ENCODE peak calls at places on chromosomes 11 and 22, in four cellular contexts. A is K562, E is ovary, S is left lung. F is an unnamed sample.

GRCh38 chr22:41480397-41480735 is 11.4 kb downstream of the ACO2 start:
- DNase-seq in A (no peak), E (no peak), S (no peak), F (no peak)

GRCh38 chr11:100830295-100830694 is 143.2 kb downstream of the ARHGAP42 start:
- DNase-seq in A (no peak), E (no peak), S (no peak), F (peak; percentile 40)

GRCh38 chr11:64219755-64220154 is 6.2 kb downstream of the TRPT1 start:
- DNase-seq in A (no peak), E (peak; percentile 20), S (no peak), F (no peak)

GRCh38 chr11:45657496-45658260 is 7.7 kb downstream of the CHST1 start:
- DNase-seq in A (no peak), E (no peak), S (no peak), F (no peak)

GRCh38 chr11:10452211-10452767 is 2.8 kb upstream of the AMPD3 start:
- DNase-seq in A (no peak), E (no peak), S (no peak), F (no peak)

GRCh38 chr22:49571326-49571725 is 256.3 kb downstream of the BRD1 start:
- DNase-seq in A (no peak), E (no peak), S (peak; percentile 24), F (no peak)

GRCh38 chr11:119148855-119149370 is at the start of gene ABCG4:
- DNase-seq in A (peak; percentile 75), E (no peak), S (no peak), F (no peak)

GRCh38 chr11:13463779-13464290 is 813 bp upstream of the BTBD10 start:
- DNase-seq in A (no peak), E (no peak), S (no peak), F (no peak)

GRCh38 chr11:101913631-101914030 is 1.2 kb upstream of the CEP126 start:
- DNase-seq in A (no peak), E (no peak), S (no peak), F (no peak)

GRCh38 chr11:65403607-65404121 is 17.2 kb downstream of the FRMD8 start:
- DNase-seq in A (no peak), E (no peak), S (no peak), F (no peak)

GRCh38 chr22:17171016-17171312 is 11.9 kb upstream of the HDHD5 start:
- DNase-seq in A (no peak), E (no peak), S (no peak), F (no peak)

GRCh38 chr11:63243533-63243932 is at the start of gene SLC22A25:
- DNase-seq in A (no peak), E (no peak), S (no peak), F (peak; percentile 16)

GRCh38 chr11:66852466-66853241 is 4.2 kb upstream of the LRFN4 start:
- DNase-seq in A (no peak), E (no peak), S (no peak), F (no peak)

GRCh38 chr11:126308271-126308671 is 4.4 kb downstream of the DCPS start:
- DNase-seq in A (no peak), E (no peak), S (no peak), F (no peak)

GRCh38 chr22:23938328-23939016 is 22.5 kb downstream of the GSTT2B start:
- DNase-seq in A (peak; percentile 58), E (no peak), S (no peak), F (no peak)

GRCh38 chr11:65425105-65425970 is 2.7 kb downstream of the NEAT1 start:
- DNase-seq in A (no peak), E (no peak), S (peak; percentile 63), F (peak; percentile 82)

GRCh38 chr11:118996926-118997626 is 862 bp upstream of the CENATAC start:
- DNase-seq in A (peak; percentile 60), E (peak; percentile 34), S (no peak), F (no peak)

GRCh38 chr11:94183886-94184264 is 55.2 kb downstream of the PANX1 start:
- DNase-seq in A (peak; percentile 61), E (peak; percentile 62), S (peak; percentile 47), F (peak; percentile 63)

GRCh38 chr22:35930933-35931332 is 97.7 kb downstream of the RBFOX2 start:
- DNase-seq in A (peak; percentile 19), E (no peak), S (no peak), F (peak; percentile 68)

DNA sequence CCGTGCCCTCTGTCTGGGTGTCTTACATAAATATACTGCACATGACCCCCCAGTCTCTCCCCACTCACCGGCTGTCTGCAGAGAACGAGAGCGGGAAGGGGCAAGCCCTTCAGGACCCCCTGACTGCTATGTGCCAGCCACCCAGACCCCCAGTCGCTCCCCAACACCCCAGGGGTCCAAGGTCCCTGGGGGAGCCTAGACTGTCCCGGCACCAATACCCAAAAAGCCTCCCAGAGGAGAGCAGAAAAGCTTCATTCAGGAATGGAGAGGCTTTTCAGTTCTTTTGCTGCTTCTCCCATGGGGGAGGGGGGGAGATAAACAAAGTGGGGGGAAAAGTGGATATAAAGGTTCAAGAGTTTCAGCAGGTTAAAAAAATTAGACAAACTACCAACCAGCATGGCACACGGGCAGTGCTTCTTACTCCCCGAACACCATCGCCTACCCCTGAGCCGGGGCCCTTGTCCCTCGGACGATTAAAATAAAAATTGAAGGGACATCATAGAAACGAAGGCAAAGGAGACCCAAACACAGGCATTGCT is 1.4 kb downstream of the CSNK1E start:
- DNase-seq in A (no peak), E (no peak), S (no peak), F (peak; percentile 26)
- H3K4me1 ChIP-seq in A (peaks cover 48% of the 10 kb centered on the region), E (peaks cover 15% of the 10 kb centered on the region), S (peaks cover 68% of the 10 kb centered on the region), F (peaks cover 21% of the 10 kb centered on the region)

DNA sequence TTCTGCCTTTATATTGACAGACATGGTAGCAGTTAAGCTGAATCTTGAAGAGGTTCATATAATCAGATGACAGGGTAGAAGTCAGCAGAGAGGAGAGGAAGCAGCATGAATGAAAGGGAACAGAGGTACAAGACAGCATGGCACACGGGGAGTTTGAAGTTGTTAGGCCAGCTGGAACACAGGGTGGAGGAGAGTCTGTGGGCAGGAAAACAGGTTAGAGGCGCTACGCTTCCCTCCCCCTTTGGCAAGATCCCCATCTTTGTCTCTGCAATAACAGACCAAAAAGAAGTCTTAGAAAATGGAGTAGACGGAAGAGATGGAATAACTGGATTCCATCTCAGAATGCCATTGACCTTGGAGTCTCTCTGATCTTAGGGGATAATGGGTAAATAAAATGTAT is 20.0 kb upstream of the NDUFC2 start:
- DNase-seq in A (no peak), E (no peak), S (no peak), F (no peak)
- H3K27ac ChIP-seq in A (no peak overlapping the region), E (no peak overlapping the region), S (no peak overlapping the region), F (no peak overlapping the region)

GRCh38 chr11:131217313-131218297 is 152.8 kb upstream of the NTM start:
- DNase-seq in A (no peak), E (no peak), S (no peak), F (no peak)
- TF ChIP-seq CTCF in A (peak; percentile 19), E (no peak), S (peak; percentile 8), F (no peak)

GRCh38 chr11:3796796-3797328 is 492 bp downstream of the NUP98 start:
- DNase-seq in A (no peak), E (no peak), S (no peak), F (peak; percentile 83)

GRCh38 chr11:3796346-3796745 is 1.0 kb downstream of the NUP98 start:
- DNase-seq in A (no peak), E (no peak), S (no peak), F (no peak)

GRCh38 chr11:3799883-3800282 is 2.5 kb upstream of the NUP98 start:
- DNase-seq in A (no peak), E (no peak), S (no peak), F (no peak)

GRCh38 chr11:3797329-3798090 is at the start of gene NUP98:
- DNase-seq in A (peak; percentile 97), E (peak; percentile 100), S (peak; percentile 100), F (peak; percentile 99)

DNA sequence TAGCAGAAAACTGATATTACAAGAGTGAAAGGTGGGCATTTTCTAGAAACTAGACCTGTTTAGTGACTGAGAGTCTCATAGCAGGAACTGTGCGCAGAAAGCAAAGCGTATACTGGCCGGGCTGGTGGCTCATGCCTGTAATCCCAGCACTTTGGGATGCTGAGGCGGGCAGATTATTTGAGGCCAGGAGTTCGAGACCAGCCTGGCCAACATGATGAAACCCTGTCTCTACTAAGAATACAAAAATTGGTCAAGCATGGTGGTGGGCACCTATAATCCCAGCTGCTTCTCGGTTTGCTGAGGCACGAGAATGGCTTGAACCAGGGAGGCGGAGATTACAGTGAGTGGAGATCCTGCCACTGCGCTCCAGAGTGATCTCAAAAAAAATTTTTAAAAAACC is 1.8 kb upstream of the NUP98 start:
- DNase-seq in A (no peak), E (no peak), S (no peak), F (no peak)
- H3K4me1 ChIP-seq in A (peaks cover 22% of the 10 kb centered on the region), E (peaks cover 5% of the 10 kb centered on the region), S (peaks cover 35% of the 10 kb centered on the region), F (peaks cover 6% of the 10 kb centered on the region)

GRCh38 chr11:33706546-33706945 is 5.9 kb upstream of the C11orf91 start:
- DNase-seq in A (no peak), E (no peak), S (no peak), F (no peak)
- H3K27ac ChIP-seq in A (no peak overlapping the region), E (no peak overlapping the region), S (no peak overlapping the region), F (no peak overlapping the region)

DNA sequence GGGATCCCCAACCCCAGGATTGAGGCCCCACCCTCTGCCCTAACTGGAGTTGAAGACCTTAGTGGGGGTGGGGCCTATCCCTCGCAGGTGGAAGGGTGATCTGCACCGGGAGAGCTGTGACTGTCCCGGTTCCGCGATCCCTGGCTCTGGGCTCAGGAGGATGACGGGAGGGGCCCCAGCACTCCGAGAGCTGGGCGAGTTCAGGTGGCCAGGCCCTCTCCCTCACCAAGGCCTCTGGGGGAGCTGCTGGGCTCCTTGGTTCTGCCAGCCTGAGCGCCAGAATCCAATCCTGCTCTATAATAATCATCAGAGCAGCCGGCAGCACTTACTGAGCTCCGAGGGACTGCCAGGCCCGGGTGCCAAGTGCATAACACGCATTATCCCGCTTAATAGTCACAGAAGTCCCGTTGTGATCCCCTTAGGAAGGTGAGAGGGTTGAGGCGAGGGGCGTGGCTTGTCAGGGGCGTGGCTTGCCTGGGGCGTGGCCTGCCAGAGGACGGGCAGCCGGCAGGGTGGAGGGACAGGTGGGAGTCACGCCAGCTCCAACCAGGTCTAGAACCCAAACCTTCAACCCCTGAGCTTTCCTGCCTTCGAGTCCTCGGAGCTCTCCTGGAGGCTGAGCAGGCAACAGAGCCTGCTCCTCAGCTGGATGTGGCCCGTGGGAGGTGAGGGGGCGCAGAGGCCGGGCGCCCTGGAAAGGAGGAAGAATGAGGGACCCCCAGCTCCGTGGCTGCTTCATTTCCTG is 7.2 kb upstream of the SYT7 start:
- DNase-seq in A (peak; percentile 84), E (peak; percentile 61), S (peak; percentile 67), F (peak; percentile 33)
- TF ChIP-seq CTCF in A (peak; percentile 39), E (no peak), S (no peak), F (peak; percentile 31)